ENCODE peak calls at places on chromosomes 11 and 22, in four cellular contexts. Q is AG04450, C is PC-3, R is adrenal gland. Y is an unnamed sample.

GRCh38 chr11:2841411-2842190 is 44.0 kb downstream of the CDKN1C start:
- DNase-seq in Q (no peak), C (no peak), R (no peak), Y (no peak)

GRCh38 chr11:92838655-92839334 is 130.7 kb upstream of the MTNR1B start:
- DNase-seq in Q (no peak), C (no peak), R (no peak), Y (no peak)

GRCh38 chr11:69685348-69685747 is 10.2 kb upstream of the LTO1 start:
- DNase-seq in Q (no peak), C (no peak), R (no peak), Y (no peak)

GRCh38 chr11:15935370-15935769 is 421.0 kb downstream of the SOX6 start:
- DNase-seq in Q (no peak), C (no peak), R (no peak), Y (peak; percentile 33)

GRCh38 chr22:27218012-27218483 is 560.7 kb downstream of the MIAT start:
- DNase-seq in Q (no peak), C (no peak), R (no peak), Y (no peak)

GRCh38 chr22:43313497-43314474 is 29.4 kb downstream of the SCUBE1 start:
- DNase-seq in Q (no peak), C (no peak), R (peak; percentile 60), Y (peak; percentile 92)

GRCh38 chr11:76810151-76810853 is 27.1 kb downstream of the TSKU start:
- DNase-seq in Q (no peak), C (peak; percentile 83), R (peak; percentile 56), Y (no peak)

GRCh38 chr22:36453266-36453607 is 28.2 kb downstream of the TXN2 start:
- DNase-seq in Q (no peak), C (peak; percentile 67), R (no peak), Y (no peak)

GRCh38 chr11:126129681-126130671 is 67.3 kb upstream of the CDON start:
- DNase-seq in Q (no peak), C (no peak), R (no peak), Y (no peak)

GRCh38 chr11:75768909-75769771 is 562 bp downstream of the DGAT2 start:
- DNase-seq in Q (no peak), C (peak; percentile 39), R (no peak), Y (no peak)

GRCh38 chr11:33988586-33989370 is 62.8 kb upstream of the CAPRIN1 start:
- DNase-seq in Q (no peak), C (no peak), R (no peak), Y (no peak)

GRCh38 chr11:55714982-55715888 is 53.2 kb downstream of the OR4C6 start:
- DNase-seq in Q (no peak), C (peak; percentile 30), R (no peak), Y (no peak)

GRCh38 chr22:36833073-36833472 is 16.2 kb upstream of the PVALB start:
- DNase-seq in Q (no peak), C (no peak), R (no peak), Y (no peak)

GRCh38 chr11:64629796-64630562 is 39.0 kb downstream of the SLC22A12 start:
- DNase-seq in Q (no peak), C (no peak), R (peak; percentile 60), Y (no peak)

GRCh38 chr11:17767301-17767885 is 32.8 kb downstream of the KCNC1 start:
- DNase-seq in Q (no peak), C (no peak), R (no peak), Y (no peak)

GRCh38 chr11:112588252-112588668 is 327.6 kb upstream of the PLET1 start:
- DNase-seq in Q (peak; percentile 54), C (peak; percentile 90), R (peak; percentile 66), Y (peak; percentile 76)

GRCh38 chr22:38353142-38353629 is 36.0 kb upstream of the CSNK1E start:
- DNase-seq in Q (no peak), C (peak; percentile 63), R (peak; percentile 48), Y (peak; percentile 80)

GRCh38 chr11:112744041-112744440 is 217.2 kb upstream of the NCAM1 start:
- DNase-seq in Q (no peak), C (no peak), R (no peak), Y (no peak)

GRCh38 chr11:105206633-105207032 is 67.1 kb upstream of the CARD18 start:
- DNase-seq in Q (no peak), C (peak; percentile 77), R (no peak), Y (no peak)

GRCh38 chr22:19986410-19987341 is 29.9 kb downstream of the ARVCF start:
- DNase-seq in Q (peak; percentile 21), C (peak; percentile 66), R (peak; percentile 76), Y (peak; percentile 89)

GRCh38 chr11:26228778-26229177 is 103.2 kb upstream of the ANO3 start:
- DNase-seq in Q (no peak), C (peak; percentile 23), R (no peak), Y (no peak)

GRCh38 chr22:20015971-20016733 is 471 bp downstream of the ARVCF start:
- DNase-seq in Q (no peak), C (peak; percentile 12), R (no peak), Y (peak; percentile 75)

GRCh38 chr11:118415739-118416068 is 14.3 kb downstream of the ATP5MG start:
- DNase-seq in Q (peak; percentile 95), C (peak; percentile 97), R (peak; percentile 89), Y (no peak)

GRCh38 chr11:85171648-85172257 is 455.4 kb downstream of the DLG2 start:
- DNase-seq in Q (no peak), C (peak; percentile 33), R (no peak), Y (no peak)

GRCh38 chr11:133078591-133079179 is 453.6 kb downstream of the OPCML start:
- DNase-seq in Q (no peak), C (peak; percentile 64), R (no peak), Y (no peak)

GRCh38 chr22:32063701-32064100 is 20.6 kb downstream of the SLC5A1 start:
- DNase-seq in Q (no peak), C (no peak), R (no peak), Y (no peak)

GRCh38 chr11:70512716-70513115 is 114.4 kb downstream of the CTTN start:
- DNase-seq in Q (no peak), C (no peak), R (no peak), Y (no peak)

GRCh38 chr11:69442807-69443137 is 38.7 kb upstream of the LINC01488 start:
- DNase-seq in Q (no peak), C (peak; percentile 62), R (peak; percentile 42), Y (no peak)

GRCh38 chr11:3108183-3108721 is 51.0 kb upstream of the CARS1 start:
- DNase-seq in Q (no peak), C (no peak), R (no peak), Y (peak; percentile 50)